ENCODE peak calls at places on chromosome 14, in six cellular contexts. One of them, this sample, is unnamed.

GRCh38 chr14:77630111-77630510 is 13.7 kb upstream of the SPTLC2 start:
- DNase-seq in CD8-positive, alpha-beta memory T cell: no peak
- DNase-seq in AG09309: no peak
- DNase-seq in AG10803: no peak
- DNase-seq in effector memory CD4-positive, alpha-beta T cell: no peak
- DNase-seq in bronchial epithelial cell: no peak
- DNase-seq in this sample: no peak

GRCh38 chr14:75454963-75455546 is 27.2 kb downstream of the JDP2 start:
- DNase-seq in AG10803: peak
- DNase-seq in effector memory CD4-positive, alpha-beta T cell: no peak
- DNase-seq in bronchial epithelial cell: peak
- DNase-seq in CD8-positive, alpha-beta memory T cell: no peak
- DNase-seq in AG09309: peak
- DNase-seq in this sample: peak

GRCh38 chr14:38752750-38753149 is 350.3 kb downstream of the SEC23A start:
- DNase-seq in CD8-positive, alpha-beta memory T cell: no peak
- DNase-seq in effector memory CD4-positive, alpha-beta T cell: no peak
- DNase-seq in bronchial epithelial cell: no peak
- DNase-seq in AG09309: no peak
- DNase-seq in AG10803: no peak
- DNase-seq in this sample: no peak

GRCh38 chr14:50318031-50318626 is 6.0 kb downstream of the DMAC2L start:
- DNase-seq in AG09309: peak
- DNase-seq in effector memory CD4-positive, alpha-beta T cell: no peak
- DNase-seq in AG10803: peak
- DNase-seq in bronchial epithelial cell: peak
- DNase-seq in CD8-positive, alpha-beta memory T cell: no peak
- DNase-seq in this sample: peak

GRCh38 chr14:93701562-93701961 is 86.7 kb downstream of the PRIMA1 start:
- DNase-seq in AG10803: no peak
- DNase-seq in CD8-positive, alpha-beta memory T cell: no peak
- DNase-seq in effector memory CD4-positive, alpha-beta T cell: no peak
- DNase-seq in AG09309: no peak
- DNase-seq in bronchial epithelial cell: no peak
- DNase-seq in this sample: no peak

GRCh38 chr14:91376547-91377477 is 40.8 kb downstream of the CCDC88C start:
- DNase-seq in AG10803: no peak
- DNase-seq in AG09309: no peak
- DNase-seq in bronchial epithelial cell: no peak
- DNase-seq in effector memory CD4-positive, alpha-beta T cell: no peak
- DNase-seq in CD8-positive, alpha-beta memory T cell: no peak
- DNase-seq in this sample: no peak

GRCh38 chr14:68824517-68825347 is 31.9 kb upstream of the ZFP36L1 start:
- DNase-seq in AG09309: no peak
- DNase-seq in effector memory CD4-positive, alpha-beta T cell: peak
- DNase-seq in AG10803: peak
- DNase-seq in CD8-positive, alpha-beta memory T cell: no peak
- DNase-seq in bronchial epithelial cell: peak
- DNase-seq in this sample: no peak

GRCh38 chr14:34628681-34629135 is 1.2 kb downstream of the SNX6 start:
- DNase-seq in AG10803: peak
- DNase-seq in effector memory CD4-positive, alpha-beta T cell: peak
- DNase-seq in AG09309: no peak
- DNase-seq in bronchial epithelial cell: no peak
- DNase-seq in CD8-positive, alpha-beta memory T cell: peak
- DNase-seq in this sample: no peak

GRCh38 chr14:55867726-55868125 is 250.5 kb upstream of the PELI2 start:
- DNase-seq in effector memory CD4-positive, alpha-beta T cell: no peak
- DNase-seq in bronchial epithelial cell: peak
- DNase-seq in AG10803: no peak
- DNase-seq in AG09309: no peak
- DNase-seq in CD8-positive, alpha-beta memory T cell: no peak
- DNase-seq in this sample: no peak

GRCh38 chr14:89368490-89369477 is 48.2 kb downstream of the FOXN3 start:
- DNase-seq in AG10803: no peak
- DNase-seq in CD8-positive, alpha-beta memory T cell: no peak
- DNase-seq in AG09309: no peak
- DNase-seq in bronchial epithelial cell: no peak
- DNase-seq in effector memory CD4-positive, alpha-beta T cell: no peak
- DNase-seq in this sample: no peak

GRCh38 chr14:64684091-64684490 is 20.1 kb upstream of the PLEKHG3 start:
- DNase-seq in AG10803: peak
- DNase-seq in effector memory CD4-positive, alpha-beta T cell: no peak
- DNase-seq in CD8-positive, alpha-beta memory T cell: no peak
- DNase-seq in bronchial epithelial cell: no peak
- DNase-seq in AG09309: no peak
- DNase-seq in this sample: no peak

GRCh38 chr14:76936483-76936882 is 92.0 kb downstream of the IRF2BPL start:
- DNase-seq in AG09309: no peak
- DNase-seq in CD8-positive, alpha-beta memory T cell: no peak
- DNase-seq in bronchial epithelial cell: no peak
- DNase-seq in effector memory CD4-positive, alpha-beta T cell: no peak
- DNase-seq in AG10803: peak
- DNase-seq in this sample: no peak

GRCh38 chr14:40309124-40309523 is 876.9 kb upstream of the FBXO33 start:
- DNase-seq in CD8-positive, alpha-beta memory T cell: no peak
- DNase-seq in bronchial epithelial cell: no peak
- DNase-seq in effector memory CD4-positive, alpha-beta T cell: no peak
- DNase-seq in AG10803: no peak
- DNase-seq in AG09309: no peak
- DNase-seq in this sample: no peak

GRCh38 chr14:75832621-75833297 is 149.0 kb downstream of the TGFB3 start:
- DNase-seq in bronchial epithelial cell: peak
- DNase-seq in effector memory CD4-positive, alpha-beta T cell: no peak
- DNase-seq in AG10803: peak
- DNase-seq in CD8-positive, alpha-beta memory T cell: no peak
- DNase-seq in AG09309: peak
- DNase-seq in this sample: no peak

GRCh38 chr14:58815046-58815701 is 177.4 kb downstream of the DACT1 start:
- DNase-seq in AG09309: no peak
- DNase-seq in effector memory CD4-positive, alpha-beta T cell: no peak
- DNase-seq in AG10803: peak
- DNase-seq in bronchial epithelial cell: no peak
- DNase-seq in CD8-positive, alpha-beta memory T cell: no peak
- DNase-seq in this sample: peak

GRCh38 chr14:76876076-76876475 is 49.9 kb downstream of the LRRC74A start:
- DNase-seq in effector memory CD4-positive, alpha-beta T cell: peak
- DNase-seq in CD8-positive, alpha-beta memory T cell: peak
- DNase-seq in AG10803: peak
- DNase-seq in AG09309: peak
- DNase-seq in bronchial epithelial cell: peak
- DNase-seq in this sample: peak

GRCh38 chr14:105853907-105854599 is 327.7 kb downstream of the TMEM121 start:
- DNase-seq in AG10803: no peak
- DNase-seq in CD8-positive, alpha-beta memory T cell: no peak
- DNase-seq in AG09309: no peak
- DNase-seq in effector memory CD4-positive, alpha-beta T cell: no peak
- DNase-seq in bronchial epithelial cell: no peak
- DNase-seq in this sample: no peak

GRCh38 chr14:35215110-35215872 is 76.9 kb upstream of the PSMA6 start:
- DNase-seq in CD8-positive, alpha-beta memory T cell: peak
- DNase-seq in bronchial epithelial cell: peak
- DNase-seq in AG10803: peak
- DNase-seq in effector memory CD4-positive, alpha-beta T cell: no peak
- DNase-seq in AG09309: peak
- DNase-seq in this sample: peak

GRCh38 chr14:90382491-90383125 is 14.2 kb upstream of the CALM1 start:
- DNase-seq in bronchial epithelial cell: peak
- DNase-seq in CD8-positive, alpha-beta memory T cell: peak
- DNase-seq in AG10803: peak
- DNase-seq in AG09309: peak
- DNase-seq in effector memory CD4-positive, alpha-beta T cell: peak
- DNase-seq in this sample: peak

GRCh38 chr14:22650960-22651521 is 6.9 kb upstream of the OR6J1 start:
- DNase-seq in AG09309: no peak
- DNase-seq in CD8-positive, alpha-beta memory T cell: no peak
- DNase-seq in AG10803: peak
- DNase-seq in bronchial epithelial cell: peak
- DNase-seq in effector memory CD4-positive, alpha-beta T cell: no peak
- DNase-seq in this sample: peak

GRCh38 chr14:46651526-46652144 is at the start of gene RPL10L:
- DNase-seq in AG09309: no peak
- DNase-seq in AG10803: no peak
- DNase-seq in effector memory CD4-positive, alpha-beta T cell: no peak
- DNase-seq in bronchial epithelial cell: no peak
- DNase-seq in CD8-positive, alpha-beta memory T cell: no peak
- DNase-seq in this sample: no peak

GRCh38 chr14:65164068-65164824 is 61.9 kb upstream of the MAX start:
- DNase-seq in effector memory CD4-positive, alpha-beta T cell: peak
- DNase-seq in AG09309: no peak
- DNase-seq in CD8-positive, alpha-beta memory T cell: peak
- DNase-seq in AG10803: peak
- DNase-seq in bronchial epithelial cell: peak
- DNase-seq in this sample: no peak

GRCh38 chr14:74618078-74618952 is 6.3 kb upstream of the LTBP2 start:
- DNase-seq in bronchial epithelial cell: peak
- DNase-seq in AG09309: no peak
- DNase-seq in AG10803: peak
- DNase-seq in effector memory CD4-positive, alpha-beta T cell: peak
- DNase-seq in CD8-positive, alpha-beta memory T cell: peak
- DNase-seq in this sample: peak

GRCh38 chr14:94136575-94137331 is 7.3 kb upstream of the IFI27L2 start:
- DNase-seq in CD8-positive, alpha-beta memory T cell: peak
- DNase-seq in effector memory CD4-positive, alpha-beta T cell: peak
- DNase-seq in AG09309: peak
- DNase-seq in AG10803: peak
- DNase-seq in bronchial epithelial cell: peak
- DNase-seq in this sample: peak

GRCh38 chr14:93285048-93285447 is 47.8 kb downstream of the BTBD7 start:
- DNase-seq in effector memory CD4-positive, alpha-beta T cell: no peak
- DNase-seq in AG09309: no peak
- DNase-seq in CD8-positive, alpha-beta memory T cell: no peak
- DNase-seq in bronchial epithelial cell: no peak
- DNase-seq in AG10803: peak
- DNase-seq in this sample: no peak

GRCh38 chr14:100567877-100568163 is 19.4 kb downstream of the BEGAIN start:
- DNase-seq in bronchial epithelial cell: no peak
- DNase-seq in AG09309: no peak
- DNase-seq in AG10803: no peak
- DNase-seq in CD8-positive, alpha-beta memory T cell: no peak
- DNase-seq in effector memory CD4-positive, alpha-beta T cell: no peak
- DNase-seq in this sample: no peak

GRCh38 chr14:93536945-93537344 is 106.2 kb downstream of the UNC79 start:
- DNase-seq in CD8-positive, alpha-beta memory T cell: no peak
- DNase-seq in AG10803: no peak
- DNase-seq in effector memory CD4-positive, alpha-beta T cell: no peak
- DNase-seq in bronchial epithelial cell: no peak
- DNase-seq in AG09309: no peak
- DNase-seq in this sample: peak

GRCh38 chr14:68239988-68240387 is 420.4 kb downstream of the RAD51B start:
- DNase-seq in effector memory CD4-positive, alpha-beta T cell: no peak
- DNase-seq in AG10803: no peak
- DNase-seq in CD8-positive, alpha-beta memory T cell: no peak
- DNase-seq in bronchial epithelial cell: no peak
- DNase-seq in AG09309: no peak
- DNase-seq in this sample: no peak

GRCh38 chr14:62626416-62626815 is 418.8 kb downstream of the KCNH5 start:
- DNase-seq in AG10803: no peak
- DNase-seq in CD8-positive, alpha-beta memory T cell: no peak
- DNase-seq in AG09309: no peak
- DNase-seq in effector memory CD4-positive, alpha-beta T cell: no peak
- DNase-seq in bronchial epithelial cell: no peak
- DNase-seq in this sample: no peak
- H3K4me3 ChIP-seq in AG10803: no peak
- H3K4me3 ChIP-seq in CD8-positive, alpha-beta memory T cell: no peak
- H3K4me3 ChIP-seq in AG09309: no peak
- H3K4me3 ChIP-seq in effector memory CD4-positive, alpha-beta T cell: no peak
- H3K4me3 ChIP-seq in bronchial epithelial cell: no peak
- H3K4me3 ChIP-seq in this sample: no peak

DNA sequence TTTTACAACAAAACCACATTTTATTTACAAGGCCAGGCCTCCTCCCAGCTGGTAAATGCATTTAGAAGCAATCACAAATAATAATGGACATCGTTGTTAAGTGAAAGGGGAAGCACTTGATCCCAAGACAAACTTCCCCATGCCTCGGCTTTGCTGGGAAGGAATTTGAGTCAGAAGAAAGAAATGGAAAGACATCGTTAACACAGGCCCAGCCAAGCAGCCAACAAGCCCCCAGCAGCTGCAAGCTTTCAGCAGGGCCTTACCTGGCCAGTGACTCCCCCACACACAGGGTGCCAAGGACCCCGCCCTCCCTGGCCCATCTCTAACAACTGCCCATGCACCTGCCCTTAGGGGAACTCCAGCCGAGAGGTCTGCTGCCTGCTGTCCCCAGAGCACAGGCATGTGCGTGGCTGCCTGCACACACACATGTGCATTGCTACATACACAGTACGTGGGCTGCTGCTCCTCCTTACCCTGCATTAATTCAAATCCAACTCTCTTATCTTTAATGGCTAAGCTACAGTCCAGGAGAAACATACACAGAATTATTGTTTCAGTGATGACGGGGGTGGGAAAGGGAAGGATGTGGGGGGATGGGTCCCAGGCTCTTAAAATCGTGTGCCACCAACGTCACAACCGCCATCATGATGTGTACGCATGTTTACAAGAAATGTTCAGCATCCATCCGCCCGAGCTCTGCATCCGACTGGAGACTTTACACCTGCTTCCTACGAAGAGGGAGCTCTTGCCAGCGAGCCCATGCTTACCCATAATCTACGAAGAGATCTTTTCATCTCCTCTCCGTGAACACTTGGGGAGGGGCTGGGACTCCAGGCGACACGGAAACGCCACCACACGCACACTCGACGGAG is 9.8 kb downstream of the BCL11B start:
- DNase-seq in CD8-positive, alpha-beta memory T cell: peak
- DNase-seq in effector memory CD4-positive, alpha-beta T cell: peak
- DNase-seq in AG09309: no peak
- DNase-seq in AG10803: no peak
- DNase-seq in bronchial epithelial cell: no peak
- DNase-seq in this sample: no peak
- H3K4me3 ChIP-seq in CD8-positive, alpha-beta memory T cell: peak
- H3K4me3 ChIP-seq in effector memory CD4-positive, alpha-beta T cell: peak
- H3K4me3 ChIP-seq in AG09309: no peak
- H3K4me3 ChIP-seq in AG10803: no peak
- H3K4me3 ChIP-seq in bronchial epithelial cell: no peak
- H3K4me3 ChIP-seq in this sample: no peak

GRCh38 chr14:24216345-24216699 is 456 bp upstream of the MDP1 start:
- DNase-seq in bronchial epithelial cell: no peak
- DNase-seq in effector memory CD4-positive, alpha-beta T cell: no peak
- DNase-seq in AG10803: no peak
- DNase-seq in AG09309: no peak
- DNase-seq in CD8-positive, alpha-beta memory T cell: no peak
- DNase-seq in this sample: no peak
- H3K4me3 ChIP-seq in bronchial epithelial cell: no peak
- H3K4me3 ChIP-seq in effector memory CD4-positive, alpha-beta T cell: no peak
- H3K4me3 ChIP-seq in AG10803: peak
- H3K4me3 ChIP-seq in AG09309: peak
- H3K4me3 ChIP-seq in CD8-positive, alpha-beta memory T cell: peak
- H3K4me3 ChIP-seq in this sample: no peak

DNA sequence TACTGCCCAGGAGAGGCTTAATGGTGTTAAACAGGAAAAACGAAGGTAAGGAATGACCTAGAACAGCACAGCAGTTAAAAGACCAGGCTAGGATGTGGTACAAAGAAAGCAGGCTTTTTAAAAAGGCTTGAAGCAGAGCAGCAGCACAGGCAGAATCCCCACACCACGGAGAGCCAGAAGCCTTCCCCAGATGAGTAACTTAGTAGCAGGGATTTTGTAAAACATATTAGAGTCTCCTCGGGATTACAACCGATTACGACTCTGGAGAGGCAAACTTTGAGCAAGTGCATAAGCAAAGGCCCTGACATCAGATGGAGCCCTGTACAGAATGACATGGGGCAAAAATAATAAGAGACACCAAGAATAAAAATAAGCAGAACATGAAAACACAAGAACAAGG is 37.1 kb upstream of the DHRS4 start:
- DNase-seq in bronchial epithelial cell: no peak
- DNase-seq in CD8-positive, alpha-beta memory T cell: no peak
- DNase-seq in AG09309: no peak
- DNase-seq in AG10803: no peak
- DNase-seq in effector memory CD4-positive, alpha-beta T cell: no peak
- DNase-seq in this sample: no peak
- H3K4me3 ChIP-seq in bronchial epithelial cell: no peak
- H3K4me3 ChIP-seq in CD8-positive, alpha-beta memory T cell: no peak
- H3K4me3 ChIP-seq in AG09309: no peak
- H3K4me3 ChIP-seq in AG10803: no peak
- H3K4me3 ChIP-seq in effector memory CD4-positive, alpha-beta T cell: no peak
- H3K4me3 ChIP-seq in this sample: no peak

This sample was measured in mammary epithelial cell.